ENCODE peak calls at places on chromosomes 4 and X, in ten cellular contexts. One of them, this sample, is unnamed.

GRCh38 chrX:12685541-12685940 is 105.7 kb upstream of the PRPS2 start:
- DNase-seq in hepatocyte: no peak
- DNase-seq in IMR-90: peak
- DNase-seq in brain microvascular endothelial cell: no peak
- DNase-seq in body of pancreas: no peak
- DNase-seq in neuronal stem cell: no peak
- DNase-seq in breast epithelium: no peak
- DNase-seq in OCI-LY7: no peak
- DNase-seq in fibroblast of the aortic adventitia: peak
- DNase-seq in astrocyte of the spinal cord: no peak
- DNase-seq in this sample: no peak

GRCh38 chr4:159101983-159102622 is 776 bp upstream of the RAPGEF2 start:
- DNase-seq in astrocyte of the spinal cord: no peak
- DNase-seq in breast epithelium: no peak
- DNase-seq in IMR-90: no peak
- DNase-seq in OCI-LY7: no peak
- DNase-seq in fibroblast of the aortic adventitia: no peak
- DNase-seq in hepatocyte: peak
- DNase-seq in brain microvascular endothelial cell: no peak
- DNase-seq in body of pancreas: no peak
- DNase-seq in neuronal stem cell: no peak
- DNase-seq in this sample: peak

GRCh38 chr4:182917182-182918043 is at the start of gene DCTD:
- DNase-seq in body of pancreas: peak
- DNase-seq in breast epithelium: peak
- DNase-seq in OCI-LY7: peak
- DNase-seq in astrocyte of the spinal cord: peak
- DNase-seq in hepatocyte: peak
- DNase-seq in IMR-90: peak
- DNase-seq in brain microvascular endothelial cell: peak
- DNase-seq in neuronal stem cell: peak
- DNase-seq in fibroblast of the aortic adventitia: peak
- DNase-seq in this sample: peak

GRCh38 chr4:168811793-168812651 is 198.0 kb downstream of the CBR4 start:
- DNase-seq in neuronal stem cell: no peak
- DNase-seq in brain microvascular endothelial cell: peak
- DNase-seq in body of pancreas: no peak
- DNase-seq in hepatocyte: peak
- DNase-seq in astrocyte of the spinal cord: peak
- DNase-seq in breast epithelium: no peak
- DNase-seq in OCI-LY7: no peak
- DNase-seq in fibroblast of the aortic adventitia: peak
- DNase-seq in IMR-90: peak
- DNase-seq in this sample: peak

GRCh38 chrX:92209936-92210335 is 430.8 kb downstream of the PCDH11X start:
- DNase-seq in body of pancreas: no peak
- DNase-seq in breast epithelium: no peak
- DNase-seq in OCI-LY7: no peak
- DNase-seq in IMR-90: no peak
- DNase-seq in astrocyte of the spinal cord: no peak
- DNase-seq in hepatocyte: no peak
- DNase-seq in fibroblast of the aortic adventitia: no peak
- DNase-seq in brain microvascular endothelial cell: no peak
- DNase-seq in neuronal stem cell: no peak
- DNase-seq in this sample: no peak

GRCh38 chr4:54941994-54942552 is 183.3 kb downstream of the KDR start:
- DNase-seq in breast epithelium: no peak
- DNase-seq in OCI-LY7: peak
- DNase-seq in neuronal stem cell: no peak
- DNase-seq in body of pancreas: no peak
- DNase-seq in brain microvascular endothelial cell: no peak
- DNase-seq in IMR-90: no peak
- DNase-seq in astrocyte of the spinal cord: no peak
- DNase-seq in hepatocyte: no peak
- DNase-seq in fibroblast of the aortic adventitia: no peak
- DNase-seq in this sample: no peak

GRCh38 chr4:35286434-35286833 is 957.9 kb downstream of the ARAP2 start:
- DNase-seq in hepatocyte: no peak
- DNase-seq in brain microvascular endothelial cell: no peak
- DNase-seq in breast epithelium: no peak
- DNase-seq in fibroblast of the aortic adventitia: no peak
- DNase-seq in astrocyte of the spinal cord: no peak
- DNase-seq in body of pancreas: no peak
- DNase-seq in IMR-90: no peak
- DNase-seq in OCI-LY7: no peak
- DNase-seq in neuronal stem cell: no peak
- DNase-seq in this sample: no peak

GRCh38 chr4:17595471-17596005 is 18.5 kb downstream of the LAP3 start:
- DNase-seq in astrocyte of the spinal cord: no peak
- DNase-seq in body of pancreas: no peak
- DNase-seq in neuronal stem cell: no peak
- DNase-seq in OCI-LY7: peak
- DNase-seq in brain microvascular endothelial cell: no peak
- DNase-seq in IMR-90: no peak
- DNase-seq in fibroblast of the aortic adventitia: no peak
- DNase-seq in hepatocyte: no peak
- DNase-seq in breast epithelium: no peak
- DNase-seq in this sample: no peak

GRCh38 chr4:123564758-123565346 is 168.3 kb downstream of the SPRY1 start:
- DNase-seq in IMR-90: peak
- DNase-seq in body of pancreas: peak
- DNase-seq in brain microvascular endothelial cell: peak
- DNase-seq in neuronal stem cell: peak
- DNase-seq in astrocyte of the spinal cord: peak
- DNase-seq in fibroblast of the aortic adventitia: peak
- DNase-seq in OCI-LY7: peak
- DNase-seq in breast epithelium: no peak
- DNase-seq in hepatocyte: peak
- DNase-seq in this sample: peak

GRCh38 chrX:150575415-150575814 is 7.0 kb downstream of the MTM1 start:
- DNase-seq in neuronal stem cell: no peak
- DNase-seq in body of pancreas: no peak
- DNase-seq in brain microvascular endothelial cell: no peak
- DNase-seq in breast epithelium: no peak
- DNase-seq in fibroblast of the aortic adventitia: peak
- DNase-seq in OCI-LY7: no peak
- DNase-seq in astrocyte of the spinal cord: no peak
- DNase-seq in hepatocyte: peak
- DNase-seq in IMR-90: peak
- DNase-seq in this sample: peak

GRCh38 chrX:140765043-140765784 is 55.7 kb downstream of the LINC00632 start:
- DNase-seq in breast epithelium: no peak
- DNase-seq in neuronal stem cell: no peak
- DNase-seq in body of pancreas: no peak
- DNase-seq in fibroblast of the aortic adventitia: peak
- DNase-seq in astrocyte of the spinal cord: peak
- DNase-seq in OCI-LY7: no peak
- DNase-seq in hepatocyte: peak
- DNase-seq in IMR-90: peak
- DNase-seq in brain microvascular endothelial cell: peak
- DNase-seq in this sample: peak
- H3K4me3 ChIP-seq in breast epithelium: peak
- H3K4me3 ChIP-seq in neuronal stem cell: peak
- H3K4me3 ChIP-seq in body of pancreas: peak
- H3K4me3 ChIP-seq in fibroblast of the aortic adventitia: peak
- H3K4me3 ChIP-seq in astrocyte of the spinal cord: peak
- H3K4me3 ChIP-seq in OCI-LY7: no peak
- H3K4me3 ChIP-seq in hepatocyte: peak
- H3K4me3 ChIP-seq in IMR-90: peak
- H3K4me3 ChIP-seq in brain microvascular endothelial cell: peak
- H3K4me3 ChIP-seq in this sample: peak

DNA sequence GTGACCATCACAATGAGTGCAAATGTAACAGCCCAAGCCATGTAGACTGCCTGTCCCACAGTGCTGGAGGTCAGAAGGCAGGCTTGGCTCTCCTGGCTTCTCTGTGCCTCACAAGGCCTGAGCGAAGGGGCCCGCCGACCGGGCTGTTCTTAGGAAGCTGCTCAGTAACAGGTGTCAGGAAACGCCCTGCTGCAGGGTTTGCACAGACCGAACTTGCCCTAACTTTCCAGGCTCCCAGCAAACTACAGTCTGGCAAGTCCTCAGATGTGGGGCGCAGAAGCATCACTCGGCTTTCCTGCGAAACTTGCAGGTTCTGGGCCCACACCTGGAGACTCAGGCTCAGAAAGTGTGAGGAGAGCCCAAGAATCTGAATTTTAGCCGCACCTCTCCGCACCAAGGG is 87.6 kb downstream of the CRMP1 start:
- DNase-seq in brain microvascular endothelial cell: no peak
- DNase-seq in breast epithelium: no peak
- DNase-seq in OCI-LY7: no peak
- DNase-seq in body of pancreas: no peak
- DNase-seq in hepatocyte: no peak
- DNase-seq in astrocyte of the spinal cord: no peak
- DNase-seq in neuronal stem cell: no peak
- DNase-seq in fibroblast of the aortic adventitia: no peak
- DNase-seq in IMR-90: no peak
- DNase-seq in this sample: no peak
- H3K4me3 ChIP-seq in brain microvascular endothelial cell: no peak
- H3K4me3 ChIP-seq in breast epithelium: no peak
- H3K4me3 ChIP-seq in OCI-LY7: no peak
- H3K4me3 ChIP-seq in body of pancreas: no peak
- H3K4me3 ChIP-seq in hepatocyte: no peak
- H3K4me3 ChIP-seq in astrocyte of the spinal cord: no peak
- H3K4me3 ChIP-seq in neuronal stem cell: no peak
- H3K4me3 ChIP-seq in fibroblast of the aortic adventitia: no peak
- H3K4me3 ChIP-seq in IMR-90: no peak
- H3K4me3 ChIP-seq in this sample: no peak

DNA sequence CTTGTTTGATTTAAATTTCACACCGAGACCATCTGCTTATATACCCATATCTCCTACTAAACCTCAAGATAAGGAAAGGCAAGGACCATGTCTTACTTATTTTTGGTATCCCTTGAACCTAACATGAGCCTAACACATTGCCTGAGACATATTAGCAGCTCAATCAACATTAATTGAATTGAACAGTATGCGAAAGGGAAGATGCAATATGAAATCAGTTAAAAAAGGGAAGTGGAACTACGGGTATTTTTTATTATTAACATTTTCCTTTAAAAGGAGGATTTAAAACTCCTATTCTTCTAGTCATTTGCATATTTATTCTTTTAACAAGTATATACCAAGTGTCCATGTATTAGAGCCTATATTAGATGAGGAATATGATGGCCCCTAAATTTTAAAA is 197.0 kb downstream of the CAMK2D start:
- DNase-seq in fibroblast of the aortic adventitia: no peak
- DNase-seq in IMR-90: no peak
- DNase-seq in astrocyte of the spinal cord: no peak
- DNase-seq in body of pancreas: no peak
- DNase-seq in brain microvascular endothelial cell: no peak
- DNase-seq in neuronal stem cell: no peak
- DNase-seq in breast epithelium: no peak
- DNase-seq in hepatocyte: no peak
- DNase-seq in OCI-LY7: peak
- DNase-seq in this sample: no peak
- H3K4me3 ChIP-seq in fibroblast of the aortic adventitia: no peak
- H3K4me3 ChIP-seq in IMR-90: no peak
- H3K4me3 ChIP-seq in astrocyte of the spinal cord: no peak
- H3K4me3 ChIP-seq in body of pancreas: no peak
- H3K4me3 ChIP-seq in brain microvascular endothelial cell: no peak
- H3K4me3 ChIP-seq in neuronal stem cell: no peak
- H3K4me3 ChIP-seq in breast epithelium: no peak
- H3K4me3 ChIP-seq in hepatocyte: no peak
- H3K4me3 ChIP-seq in OCI-LY7: peak
- H3K4me3 ChIP-seq in this sample: no peak

GRCh38 chr4:112900416-112900815 is 149.0 kb upstream of the ANK2 start:
- DNase-seq in breast epithelium: no peak
- DNase-seq in astrocyte of the spinal cord: no peak
- DNase-seq in neuronal stem cell: no peak
- DNase-seq in hepatocyte: no peak
- DNase-seq in OCI-LY7: no peak
- DNase-seq in brain microvascular endothelial cell: no peak
- DNase-seq in body of pancreas: no peak
- DNase-seq in fibroblast of the aortic adventitia: no peak
- DNase-seq in IMR-90: no peak
- DNase-seq in this sample: no peak
- H3K4me3 ChIP-seq in breast epithelium: no peak
- H3K4me3 ChIP-seq in astrocyte of the spinal cord: no peak
- H3K4me3 ChIP-seq in neuronal stem cell: no peak
- H3K4me3 ChIP-seq in hepatocyte: no peak
- H3K4me3 ChIP-seq in OCI-LY7: no peak
- H3K4me3 ChIP-seq in brain microvascular endothelial cell: no peak
- H3K4me3 ChIP-seq in body of pancreas: no peak
- H3K4me3 ChIP-seq in fibroblast of the aortic adventitia: no peak
- H3K4me3 ChIP-seq in IMR-90: no peak
- H3K4me3 ChIP-seq in this sample: no peak

This sample was measured in foreskin fibroblast.